ENCODE peak calls at places on chromosomes 7 and 10, in five cellular contexts. R is RWPE2, L is left ventricle myocardium inferior, F is fibroblast of lung, Q is colonic mucosa. Y is an unnamed sample.

GRCh38 chr7:96287168-96287567 is 34.7 kb downstream of the SLC25A13 start:
- DNase-seq in R (no peak), L (no peak), F (no peak), Q (no peak), Y (no peak)

GRCh38 chr7:139421123-139421522 is 61.4 kb downstream of the LUC7L2 start:
- DNase-seq in R (no peak), L (no peak), F (no peak), Q (no peak), Y (no peak)

GRCh38 chr7:98399462-98399861 is 1.4 kb downstream of the BAIAP2L1 start:
- DNase-seq in R (no peak), L (no peak), F (peak), Q (no peak), Y (no peak)

GRCh38 chr10:103660364-103661197 is 167.1 kb downstream of the NEURL1 start:
- DNase-seq in R (no peak), L (peak), F (peak), Q (no peak), Y (no peak)

GRCh38 chr10:80509403-80510161 is 28.1 kb upstream of the SH2D4B start:
- DNase-seq in R (peak), L (peak), F (peak), Q (no peak), Y (peak)

GRCh38 chr10:118729641-118730258 is 25.0 kb downstream of the CACUL1 start:
- DNase-seq in R (no peak), L (no peak), F (no peak), Q (no peak), Y (no peak)

GRCh38 chr7:44607141-44608068 is 978 bp downstream of the OGDH start:
- DNase-seq in R (no peak), L (no peak), F (no peak), Q (no peak), Y (no peak)

GRCh38 chr10:31912898-31913847 is 15.5 kb downstream of the ARHGAP12 start:
- DNase-seq in R (no peak), L (no peak), F (peak), Q (no peak), Y (no peak)

GRCh38 chr7:92586403-92586802 is 3.8 kb downstream of the FAM133B start:
- DNase-seq in R (no peak), L (no peak), F (peak), Q (no peak), Y (no peak)

GRCh38 chr10:71810048-71810750 is 36.9 kb upstream of the VSIR start:
- DNase-seq in R (no peak), L (no peak), F (no peak), Q (no peak), Y (no peak)

GRCh38 chr7:100894860-100895700 is 608 bp downstream of the ACHE start:
- DNase-seq in R (no peak), L (peak), F (no peak), Q (peak), Y (peak)

GRCh38 chr10:132301371-132302330 is 6.1 kb downstream of the STK32C start:
- DNase-seq in R (no peak), L (no peak), F (no peak), Q (no peak), Y (no peak)

GRCh38 chr10:120810298-120810697 is 40.9 kb upstream of the WDR11 start:
- DNase-seq in R (no peak), L (no peak), F (no peak), Q (no peak), Y (no peak)

GRCh38 chr7:26151096-26151495 is 902 bp upstream of the NFE2L3 start:
- DNase-seq in R (no peak), L (no peak), F (no peak), Q (no peak), Y (no peak)

GRCh38 chr7:28686418-28686800 is 271.7 kb downstream of the TRIL start:
- DNase-seq in R (no peak), L (no peak), F (peak), Q (no peak), Y (peak)

GRCh38 chr7:143289421-143289820 is 1.3 kb downstream of the CASP2 start:
- DNase-seq in R (no peak), L (no peak), F (peak), Q (no peak), Y (no peak)
- H3K4me3 ChIP-seq in R (peak), L (peak), F (peak), Q (peak), Y (peak)

DNA sequence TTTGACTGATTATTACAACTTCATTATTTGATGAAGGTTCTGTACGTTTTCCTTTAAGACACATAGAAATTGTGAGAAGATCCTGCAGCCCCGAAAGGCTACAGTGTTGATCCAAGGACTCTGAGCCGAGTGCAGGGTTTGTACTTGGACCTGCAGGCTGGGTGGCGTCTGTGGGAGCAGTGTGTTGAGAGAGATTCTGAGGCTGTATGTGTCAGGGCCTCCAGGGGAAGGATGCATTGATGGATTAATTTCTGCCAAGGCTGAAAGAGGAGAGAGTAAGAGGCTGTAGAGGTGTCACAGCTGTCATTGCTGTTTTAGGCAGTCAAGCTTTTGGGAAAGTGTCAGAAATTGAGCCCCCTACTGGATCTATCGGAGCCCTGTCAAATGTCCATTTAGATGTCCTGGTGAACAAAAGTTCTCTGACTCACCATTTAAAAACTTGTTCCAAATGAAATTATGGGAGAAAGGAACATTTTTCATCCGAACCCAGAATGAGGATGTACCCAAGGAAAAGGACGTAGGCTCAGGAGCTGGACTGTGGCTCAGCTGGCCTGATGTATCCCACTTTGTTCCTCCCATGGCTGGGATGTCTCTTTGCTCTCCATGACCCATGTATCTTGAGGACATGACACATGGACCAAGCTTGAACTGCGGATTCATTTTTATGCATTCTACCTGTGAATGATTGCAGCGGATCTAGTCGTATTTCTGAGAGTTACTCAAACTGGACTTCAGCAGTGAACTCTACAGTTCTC is 102.2 kb downstream of the TCF7L2 start:
- DNase-seq in R (no peak), L (no peak), F (no peak), Q (no peak), Y (no peak)
- TF ChIP-seq CTCF in R (peak), L (peak), F (peak), Q (no peak), Y (no peak)

GRCh38 chr10:68997216-68997615 is 8.6 kb downstream of the KIFBP start:
- DNase-seq in R (no peak), L (no peak), F (no peak), Q (no peak), Y (no peak)

GRCh38 chr10:68988530-68989316 is at the start of gene KIFBP:
- DNase-seq in R (peak), L (peak), F (peak), Q (peak), Y (peak)

GRCh38 chr10:68987611-68988010 is 992 bp upstream of the KIFBP start:
- DNase-seq in R (no peak), L (no peak), F (no peak), Q (no peak), Y (no peak)

GRCh38 chr10:68989317-68989990 is 851 bp downstream of the KIFBP start:
- DNase-seq in R (no peak), L (no peak), F (peak), Q (no peak), Y (no peak)

DNA sequence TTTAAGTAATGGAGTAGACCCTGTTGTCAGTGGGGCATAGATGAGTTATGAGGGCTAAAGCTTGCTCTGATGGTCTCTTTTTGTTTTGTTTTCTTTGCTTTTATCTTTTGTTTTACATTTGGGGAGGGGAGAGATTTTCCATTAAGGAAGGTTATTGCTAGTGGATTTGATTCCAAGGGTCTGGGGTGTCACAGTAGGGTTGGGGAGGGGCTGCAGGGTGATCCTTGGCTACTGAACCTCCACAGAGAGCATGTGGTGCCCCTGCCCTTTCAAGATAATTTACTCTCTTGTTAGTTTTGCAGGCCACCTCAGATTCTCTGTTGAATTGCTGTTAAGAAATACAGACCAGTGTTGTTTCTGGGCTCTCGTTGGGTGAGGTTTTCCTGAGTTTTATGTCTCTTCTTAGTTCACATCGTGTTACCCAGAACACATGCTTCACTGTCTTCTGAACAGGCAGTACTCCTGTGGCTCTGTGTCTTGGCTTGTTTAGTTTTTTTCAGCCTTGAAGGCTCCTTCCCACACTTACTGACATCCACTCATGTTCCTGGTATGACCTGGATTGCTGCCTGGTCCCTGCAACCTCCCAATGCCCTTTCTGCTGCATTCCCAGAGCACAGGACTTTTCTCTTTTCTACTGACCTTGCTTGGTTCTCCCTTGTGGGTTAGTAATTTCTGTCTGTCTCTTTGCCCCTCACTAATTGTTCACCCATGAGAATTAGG is 4.3 kb downstream of the KIFBP start:
- DNase-seq in R (no peak), L (peak), F (peak), Q (no peak), Y (peak)
- H3K4me3 ChIP-seq in R (no peak), L (peak), F (no peak), Q (no peak), Y (no peak)

DNA sequence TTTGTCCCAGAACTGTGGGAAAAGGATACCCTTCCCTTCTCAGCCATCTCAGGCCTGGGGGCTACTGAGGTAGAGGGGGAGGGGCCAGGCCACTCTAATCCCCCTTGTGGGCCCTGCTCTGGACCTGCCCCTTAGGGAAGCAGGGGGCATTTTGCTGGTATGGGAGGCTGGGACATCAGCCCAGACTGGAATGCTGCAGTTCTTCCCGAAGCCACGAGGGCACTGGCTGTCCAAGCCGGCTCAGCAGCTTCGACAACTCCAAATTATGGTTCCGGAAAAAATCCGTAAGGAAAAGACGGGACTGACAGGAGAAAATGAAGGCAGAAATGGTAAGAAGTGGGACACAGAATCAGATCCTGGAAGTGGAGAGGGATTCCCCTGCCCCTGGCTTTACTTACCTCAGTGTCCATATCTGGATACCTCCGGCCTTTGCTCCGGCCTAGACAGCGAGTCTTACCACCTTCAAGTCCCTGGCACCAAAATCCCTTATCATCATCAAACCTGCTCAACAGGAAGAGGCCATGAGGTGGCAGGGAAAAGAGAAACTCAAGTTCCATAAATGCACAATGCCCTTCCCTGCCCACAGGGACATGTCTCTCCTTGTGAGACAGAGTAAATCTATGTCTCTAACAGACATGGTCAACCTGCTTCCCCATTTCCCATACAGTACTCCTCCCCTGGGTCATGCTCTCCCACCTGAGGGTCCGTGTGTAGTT is 9.0 kb downstream of the NDST2 start:
- DNase-seq in R (no peak), L (peak), F (no peak), Q (no peak), Y (no peak)
- TF ChIP-seq CTCF in R (no peak), L (no peak), F (peak), Q (no peak), Y (no peak)

GRCh38 chr10:28449382-28449781 is 83.5 kb upstream of the WAC start:
- DNase-seq in R (no peak), L (no peak), F (no peak), Q (no peak), Y (no peak)
- H3K4me3 ChIP-seq in R (no peak), L (no peak), F (no peak), Q (no peak), Y (no peak)

GRCh38 chr10:97714401-97715258 is 1.1 kb downstream of the MARVELD1 start:
- DNase-seq in R (peak), L (peak), F (peak), Q (peak), Y (peak)
- TF ChIP-seq CTCF in R (no peak), L (no peak), F (no peak), Q (no peak), Y (no peak)

Y was measured in body of pancreas.